ENCODE peak calls at places on chromosome 10, in four cellular contexts. U, S, E and G are unnamed samples.

GRCh38 chr10:51640120-51640819 is 59.1 kb downstream of the CSTF2T start:
- DNase-seq in U (no peak), S (no peak), E (no peak), G (no peak)

GRCh38 chr10:110754375-110755120 is 110.4 kb downstream of the RBM20 start:
- DNase-seq in U (no peak), S (no peak), E (no peak), G (no peak)

GRCh38 chr10:130587718-130588117 is 451.5 kb downstream of the GLRX3 start:
- DNase-seq in U (no peak), S (no peak), E (no peak), G (no peak)

GRCh38 chr10:70960783-70961570 is 72.6 kb upstream of the PCBD1 start:
- DNase-seq in U (no peak), S (no peak), E (no peak), G (no peak)

GRCh38 chr10:52353960-52354394 is 39.9 kb downstream of the DKK1 start:
- DNase-seq in U (no peak), S (peak), E (no peak), G (no peak)

GRCh38 chr10:48658243-48658888 is 26.3 kb upstream of the WDFY4 start:
- DNase-seq in U (peak), S (peak), E (no peak), G (peak)

GRCh38 chr10:14450041-14450491 is 119.3 kb upstream of the FRMD4A start:
- DNase-seq in U (no peak), S (no peak), E (no peak), G (no peak)

GRCh38 chr10:83539528-83540308 is 599.6 kb upstream of the GHITM start:
- DNase-seq in U (no peak), S (no peak), E (peak), G (no peak)

GRCh38 chr10:31143331-31143935 is 111.8 kb upstream of the ZNF438 start:
- DNase-seq in U (no peak), S (no peak), E (no peak), G (no peak)

GRCh38 chr10:121362026-121362425 is 236.2 kb downstream of the FGFR2 start:
- DNase-seq in U (no peak), S (no peak), E (no peak), G (no peak)

GRCh38 chr10:35420827-35421552 is 84.7 kb downstream of the CCNY start:
- DNase-seq in U (no peak), S (no peak), E (no peak), G (no peak)

GRCh38 chr10:19518632-19519031 is 297.6 kb upstream of the PLXDC2 start:
- DNase-seq in U (no peak), S (no peak), E (no peak), G (no peak)

GRCh38 chr10:117694251-117694650 is 151.7 kb downstream of the EMX2 start:
- DNase-seq in U (no peak), S (no peak), E (no peak), G (no peak)

GRCh38 chr10:118662228-118663035 is 67.0 kb upstream of the PRLHR start:
- DNase-seq in U (no peak), S (no peak), E (no peak), G (no peak)

GRCh38 chr10:92076722-92077121 is 153.2 kb downstream of the BTAF1 start:
- DNase-seq in U (no peak), S (no peak), E (no peak), G (no peak)

GRCh38 chr10:11089272-11089671 is 71.6 kb downstream of the CELF2 start:
- DNase-seq in U (no peak), S (no peak), E (no peak), G (no peak)

GRCh38 chr10:97611473-97611872 is 21.8 kb downstream of the MORN4 start:
- DNase-seq in U (no peak), S (no peak), E (no peak), G (no peak)

GRCh38 chr10:122461367-122461728 is at the start of gene HTRA1:
- DNase-seq in U (no peak), S (no peak), E (no peak), G (no peak)

GRCh38 chr10:94487575-94487974 is 58.0 kb upstream of the HELLS start:
- DNase-seq in U (no peak), S (no peak), E (no peak), G (no peak)

GRCh38 chr10:63506554-63506953 is 14.6 kb upstream of the REEP3 start:
- DNase-seq in U (no peak), S (peak), E (no peak), G (no peak)

GRCh38 chr10:112985701-112986510 is 35.9 kb downstream of the TCF7L2 start:
- DNase-seq in U (no peak), S (no peak), E (peak), G (no peak)

GRCh38 chr10:126595160-126595559 is 75.3 kb downstream of the C10orf90 start:
- DNase-seq in U (no peak), S (no peak), E (no peak), G (no peak)

GRCh38 chr10:116848032-116848911 is 1.0 kb upstream of the ENO4 start:
- DNase-seq in U (no peak), S (no peak), E (peak), G (no peak)

GRCh38 chr10:17113889-17114288 is 15.7 kb downstream of the CUBN start:
- DNase-seq in U (no peak), S (no peak), E (no peak), G (no peak)

GRCh38 chr10:46231087-46231486 is 55.7 kb upstream of the ANTXRL start:
- DNase-seq in U (no peak), S (no peak), E (no peak), G (no peak)

GRCh38 chr10:52066383-52066782 is 247.7 kb upstream of the DKK1 start:
- DNase-seq in U (no peak), S (no peak), E (no peak), G (peak)

GRCh38 chr10:75243426-75243825 is 7.7 kb upstream of the COMTD1 start:
- DNase-seq in U (no peak), S (no peak), E (no peak), G (no peak)

GRCh38 chr10:5199398-5199797 is 2.8 kb downstream of the AKR1C4 start:
- DNase-seq in U (no peak), S (no peak), E (no peak), G (no peak)

DNA sequence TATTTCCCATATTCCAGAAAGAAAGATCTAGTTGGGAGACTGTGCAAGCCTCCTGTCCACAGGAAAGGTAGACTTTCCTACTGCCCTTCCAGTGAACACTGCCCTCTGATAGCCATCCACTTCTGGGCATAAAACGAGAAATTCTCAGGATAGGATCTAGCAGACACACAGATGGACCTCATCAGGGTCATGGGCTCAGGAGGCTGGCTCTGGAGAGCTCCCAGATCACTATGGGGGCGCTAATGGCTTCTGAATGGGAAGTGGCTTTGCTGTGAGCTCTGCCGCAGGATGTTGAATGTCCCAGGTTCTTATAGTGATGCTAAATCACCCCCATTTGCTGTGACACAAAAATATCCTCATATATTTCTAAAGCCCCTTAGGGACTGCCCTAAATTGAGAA is 77.1 kb downstream of the SVIL start:
- DNase-seq in U (no peak), S (no peak), E (no peak), G (no peak)
- TF ChIP-seq ZNF274 in U (no peak), S (no peak), E (no peak), G (no peak)

DNA sequence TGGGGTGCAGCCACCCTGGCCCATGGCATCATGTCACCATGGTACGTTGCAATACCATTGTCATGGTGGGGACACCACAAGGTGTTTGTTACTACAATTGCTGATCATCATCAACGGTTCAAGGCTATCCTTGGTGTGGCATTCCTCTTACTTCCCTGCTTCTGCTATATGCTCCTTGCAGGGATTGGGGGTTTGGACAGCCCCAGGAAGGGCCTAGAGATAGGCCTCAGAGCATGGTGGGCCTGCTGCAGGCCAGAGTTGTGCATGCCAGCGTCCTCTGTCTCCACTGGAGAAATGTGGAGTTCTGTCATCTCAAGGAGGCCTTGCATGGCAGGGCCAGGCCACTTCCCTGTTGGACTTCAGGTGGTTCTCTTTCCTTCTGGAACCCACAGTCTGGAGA is 234.6 kb upstream of the MKI67 start:
- DNase-seq in U (no peak), S (no peak), E (no peak), G (no peak)
- TF ChIP-seq SUZ12 in U (no peak), S (no peak), E (no peak), G (no peak)

GRCh38 chr10:86706977-86707376 is 38.7 kb downstream of the LDB3 start:
- DNase-seq in U (no peak), S (no peak), E (no peak), G (no peak)
- TF ChIP-seq ZNF274 in U (no peak), S (no peak), E (no peak), G (no peak)

DNA sequence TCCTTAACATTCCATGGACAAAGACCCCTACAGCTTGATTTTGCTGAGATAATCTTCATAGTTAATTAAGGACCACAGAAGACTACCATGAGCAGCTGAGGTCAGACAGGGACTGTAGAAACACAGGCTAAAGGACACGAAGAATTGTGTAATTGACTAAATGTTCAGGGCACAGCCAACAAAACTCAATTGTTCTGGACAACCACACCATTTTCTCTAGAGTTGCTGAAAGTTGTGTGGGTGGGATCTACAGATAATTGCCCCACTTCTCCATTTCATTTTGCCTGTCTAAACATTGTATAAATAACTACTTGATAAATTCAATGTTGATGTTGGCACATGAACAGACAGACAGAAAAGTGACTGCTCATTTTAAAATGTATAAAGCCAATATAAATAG is 39.0 kb upstream of the SLC16A12 start:
- DNase-seq in U (no peak), S (peak), E (no peak), G (no peak)
- TF ChIP-seq SUZ12 in U (no peak), S (no peak), E (no peak), G (no peak)

GRCh38 chr10:69218831-69219230 is 1.3 kb upstream of the HKDC1 start:
- DNase-seq in U (no peak), S (no peak), E (no peak), G (no peak)

GRCh38 chr10:69216577-69217118 is 3.5 kb upstream of the HKDC1 start:
- DNase-seq in U (no peak), S (no peak), E (no peak), G (no peak)

GRCh38 chr10:69214666-69215131 is 5.4 kb upstream of the HKDC1 start:
- DNase-seq in U (no peak), S (no peak), E (no peak), G (no peak)

GRCh38 chr10:69215405-69216176 is 4.5 kb upstream of the HKDC1 start:
- DNase-seq in U (no peak), S (no peak), E (no peak), G (no peak)

GRCh38 chr10:69217119-69217754 is 2.9 kb upstream of the HKDC1 start:
- DNase-seq in U (no peak), S (peak), E (no peak), G (no peak)
- TF ChIP-seq ZNF274 in U (no peak), S (no peak), E (no peak), G (no peak)

DNA sequence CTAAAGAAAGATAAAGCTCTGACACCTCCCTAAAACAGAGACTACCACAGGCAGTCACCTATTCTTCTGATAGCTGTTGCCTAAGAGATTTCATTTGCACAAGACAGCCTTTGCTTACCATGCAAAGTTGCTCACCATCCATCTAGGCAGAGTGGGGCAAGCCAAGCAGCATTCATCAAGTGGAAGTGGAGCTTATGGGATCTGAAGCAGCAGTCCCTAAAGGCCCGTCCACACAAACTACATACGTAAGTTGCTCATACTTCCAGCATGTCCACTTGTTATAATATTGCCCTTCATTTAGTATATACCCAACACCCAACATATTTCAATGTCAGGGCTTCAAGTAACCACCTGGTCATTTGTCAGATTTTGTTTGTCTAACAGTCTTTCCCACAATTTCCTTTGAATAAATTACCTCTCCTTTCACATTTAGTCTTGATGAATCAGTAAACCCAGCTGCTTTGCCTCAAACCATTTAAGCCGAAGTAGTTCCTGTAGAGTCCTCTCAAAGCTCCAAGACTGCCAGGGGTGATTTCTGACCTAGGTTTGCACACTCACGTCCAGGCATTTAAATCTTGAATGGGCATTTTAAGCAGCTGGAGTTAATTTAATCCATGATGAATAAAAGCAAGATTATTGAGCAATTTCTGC is 67.9 kb downstream of the ATAD1 start:
- DNase-seq in U (no peak), S (no peak), E (no peak), G (peak)
- TF ChIP-seq SUZ12 in U (no peak), S (no peak), E (no peak), G (no peak)